ENCODE peak calls at places on chromosome 2, in five cellular contexts. R, W, U, A and Y are unnamed samples.

GRCh38 chr2:134075204-134075603 is 178.7 kb upstream of the MGAT5 start:
- DNase-seq in U (peak), W (no peak), R (no peak), A (no peak), Y (no peak)

GRCh38 chr2:11867926-11868325 is 121.5 kb downstream of the LPIN1 start:
- DNase-seq in U (no peak), W (no peak), A (peak), R (no peak), Y (no peak)

GRCh38 chr2:12176621-12177020 is 430.2 kb downstream of the LPIN1 start:
- DNase-seq in U (no peak), W (no peak), R (no peak), A (no peak), Y (no peak)

GRCh38 chr2:172510083-172510482 is 45.8 kb upstream of the PDK1 start:
- DNase-seq in U (no peak), A (no peak), W (no peak), R (no peak), Y (no peak)

GRCh38 chr2:231454361-231454791 is 9.9 kb downstream of the NCL start:
- DNase-seq in A (no peak), R (no peak), W (no peak), U (no peak), Y (no peak)

GRCh38 chr2:158926478-158926948 is 41.9 kb upstream of the TANC1 start:
- DNase-seq in U (no peak), R (no peak), A (peak), W (no peak), Y (no peak)

GRCh38 chr2:168633200-168633599 is 169.2 kb upstream of the NOSTRIN start:
- DNase-seq in U (no peak), W (no peak), A (no peak), R (no peak), Y (no peak)

GRCh38 chr2:40625849-40626248 is 174.0 kb upstream of the SLC8A1 start:
- DNase-seq in A (no peak), R (no peak), U (no peak), W (no peak), Y (no peak)

GRCh38 chr2:152354909-152355308 is 19.9 kb downstream of the FMNL2 start:
- DNase-seq in R (no peak), U (no peak), A (no peak), W (no peak), Y (no peak)